ENCODE peak calls at places on chromosomes 16 and 17, in six cellular contexts. One of them, this sample, is unnamed.

GRCh38 chr17:82791532-82791931 is 39.7 kb downstream of the TBCD start:
- DNase-seq in A549: no peak
- DNase-seq in NB4: no peak
- DNase-seq in uterus: peak
- DNase-seq in HCT116: no peak
- DNase-seq in GM12878: no peak
- DNase-seq in this sample: no peak

GRCh38 chr17:62895650-62896301 is 70.3 kb upstream of the TANC2 start:
- DNase-seq in A549: no peak
- DNase-seq in NB4: no peak
- DNase-seq in uterus: no peak
- DNase-seq in HCT116: no peak
- DNase-seq in GM12878: no peak
- DNase-seq in this sample: no peak

GRCh38 chr17:13398853-13399252 is 202.9 kb downstream of the HS3ST3A1 start:
- DNase-seq in A549: no peak
- DNase-seq in NB4: no peak
- DNase-seq in uterus: no peak
- DNase-seq in HCT116: no peak
- DNase-seq in GM12878: no peak
- DNase-seq in this sample: no peak

GRCh38 chr16:54253118-54253517 is 33.5 kb downstream of the IRX3 start:
- DNase-seq in A549: no peak
- DNase-seq in NB4: peak
- DNase-seq in uterus: no peak
- DNase-seq in HCT116: no peak
- DNase-seq in GM12878: no peak
- DNase-seq in this sample: no peak

GRCh38 chr17:66964930-66965800 is 658 bp downstream of the CACNG4 start:
- DNase-seq in A549: peak
- DNase-seq in NB4: no peak
- DNase-seq in uterus: no peak
- DNase-seq in HCT116: no peak
- DNase-seq in GM12878: no peak
- DNase-seq in this sample: no peak

GRCh38 chr17:27066315-27066714 is 227.6 kb upstream of the WSB1 start:
- DNase-seq in A549: no peak
- DNase-seq in NB4: no peak
- DNase-seq in uterus: no peak
- DNase-seq in HCT116: no peak
- DNase-seq in GM12878: no peak
- DNase-seq in this sample: no peak

GRCh38 chr17:49969794-49970389 is 902 bp downstream of the DLX4 start:
- DNase-seq in A549: no peak
- DNase-seq in NB4: no peak
- DNase-seq in uterus: no peak
- DNase-seq in HCT116: no peak
- DNase-seq in GM12878: no peak
- DNase-seq in this sample: no peak

GRCh38 chr17:1228752-1229353 is 41.4 kb upstream of the BHLHA9 start:
- DNase-seq in A549: no peak
- DNase-seq in NB4: peak
- DNase-seq in uterus: no peak
- DNase-seq in HCT116: no peak
- DNase-seq in GM12878: no peak
- DNase-seq in this sample: no peak

GRCh38 chr17:47882247-47882646 is 13.8 kb upstream of the SP2 start:
- DNase-seq in A549: no peak
- DNase-seq in NB4: no peak
- DNase-seq in uterus: peak
- DNase-seq in HCT116: no peak
- DNase-seq in GM12878: no peak
- DNase-seq in this sample: no peak

GRCh38 chr16:84356591-84357116 is 11.7 kb upstream of the ATP2C2 start:
- DNase-seq in A549: no peak
- DNase-seq in NB4: no peak
- DNase-seq in uterus: no peak
- DNase-seq in HCT116: no peak
- DNase-seq in GM12878: no peak
- DNase-seq in this sample: no peak

GRCh38 chr16:85587763-85588474 is 25.2 kb upstream of the GSE1 start:
- DNase-seq in A549: no peak
- DNase-seq in NB4: no peak
- DNase-seq in uterus: no peak
- DNase-seq in HCT116: no peak
- DNase-seq in GM12878: no peak
- DNase-seq in this sample: no peak

GRCh38 chr17:37516131-37516561 is 26.5 kb downstream of the DUSP14 start:
- DNase-seq in A549: no peak
- DNase-seq in NB4: no peak
- DNase-seq in uterus: no peak
- DNase-seq in HCT116: no peak
- DNase-seq in GM12878: no peak
- DNase-seq in this sample: no peak

GRCh38 chr16:11082108-11082859 is 137.9 kb downstream of the CLEC16A start:
- DNase-seq in A549: no peak
- DNase-seq in NB4: peak
- DNase-seq in uterus: no peak
- DNase-seq in HCT116: no peak
- DNase-seq in GM12878: no peak
- DNase-seq in this sample: no peak

GRCh38 chr16:64426131-64426666 is 695.7 kb downstream of the CDH11 start:
- DNase-seq in A549: no peak
- DNase-seq in NB4: no peak
- DNase-seq in uterus: no peak
- DNase-seq in HCT116: no peak
- DNase-seq in GM12878: no peak
- DNase-seq in this sample: no peak

GRCh38 chr17:37458805-37459204 is 30.9 kb upstream of the DUSP14 start:
- DNase-seq in A549: no peak
- DNase-seq in NB4: no peak
- DNase-seq in uterus: no peak
- DNase-seq in HCT116: no peak
- DNase-seq in GM12878: no peak
- DNase-seq in this sample: no peak

GRCh38 chr16:53600076-53600475 is 97.1 kb upstream of the AKTIP start:
- DNase-seq in A549: no peak
- DNase-seq in NB4: no peak
- DNase-seq in uterus: no peak
- DNase-seq in HCT116: no peak
- DNase-seq in GM12878: no peak
- DNase-seq in this sample: no peak

GRCh38 chr16:1378804-1379053 is 27.0 kb downstream of the GNPTG start:
- DNase-seq in A549: no peak
- DNase-seq in NB4: no peak
- DNase-seq in uterus: no peak
- DNase-seq in HCT116: no peak
- DNase-seq in GM12878: no peak
- DNase-seq in this sample: no peak

GRCh38 chr17:71461504-71462197 is 659.2 kb upstream of the SOX9 start:
- DNase-seq in A549: no peak
- DNase-seq in NB4: no peak
- DNase-seq in uterus: no peak
- DNase-seq in HCT116: no peak
- DNase-seq in GM12878: no peak
- DNase-seq in this sample: no peak

GRCh38 chr16:78045865-78046581 is 23.7 kb downstream of the CLEC3A start:
- DNase-seq in A549: peak
- DNase-seq in NB4: peak
- DNase-seq in uterus: peak
- DNase-seq in HCT116: no peak
- DNase-seq in GM12878: no peak
- DNase-seq in this sample: peak

GRCh38 chr17:42679001-42679491 is 2.3 kb upstream of the PLEKHH3 start:
- DNase-seq in A549: peak
- DNase-seq in NB4: peak
- DNase-seq in uterus: peak
- DNase-seq in HCT116: no peak
- DNase-seq in GM12878: no peak
- DNase-seq in this sample: peak

GRCh38 chr17:79837888-79838540 is 1.2 kb downstream of the CBX4 start:
- DNase-seq in A549: no peak
- DNase-seq in NB4: no peak
- DNase-seq in uterus: no peak
- DNase-seq in HCT116: no peak
- DNase-seq in GM12878: no peak
- DNase-seq in this sample: peak

GRCh38 chr17:58306131-58306951 is 22.3 kb downstream of the TSPOAP1 start:
- DNase-seq in A549: no peak
- DNase-seq in NB4: no peak
- DNase-seq in uterus: no peak
- DNase-seq in HCT116: no peak
- DNase-seq in GM12878: no peak
- DNase-seq in this sample: no peak

GRCh38 chr17:81553616-81554181 is 1.5 kb upstream of the FAAP100 start:
- DNase-seq in A549: peak
- DNase-seq in NB4: peak
- DNase-seq in uterus: peak
- DNase-seq in HCT116: peak
- DNase-seq in GM12878: peak
- DNase-seq in this sample: no peak

GRCh38 chr16:28910046-28911031 is 14.7 kb downstream of the RABEP2 start:
- DNase-seq in A549: no peak
- DNase-seq in NB4: no peak
- DNase-seq in uterus: no peak
- DNase-seq in HCT116: peak
- DNase-seq in GM12878: no peak
- DNase-seq in this sample: no peak

GRCh38 chr17:73192219-73192893 is 499 bp upstream of the COG1 start:
- DNase-seq in A549: peak
- DNase-seq in NB4: peak
- DNase-seq in uterus: peak
- DNase-seq in HCT116: peak
- DNase-seq in GM12878: no peak
- DNase-seq in this sample: peak

GRCh38 chr17:1651559-1651844 is 1.8 kb upstream of the RILP start:
- DNase-seq in A549: no peak
- DNase-seq in NB4: no peak
- DNase-seq in uterus: no peak
- DNase-seq in HCT116: no peak
- DNase-seq in GM12878: no peak
- DNase-seq in this sample: no peak

GRCh38 chr17:21008992-21009671 is 33.7 kb downstream of the USP22 start:
- DNase-seq in A549: no peak
- DNase-seq in NB4: no peak
- DNase-seq in uterus: no peak
- DNase-seq in HCT116: no peak
- DNase-seq in GM12878: no peak
- DNase-seq in this sample: no peak

GRCh38 chr17:31825961-31826691 is 32.9 kb downstream of the COPRS start:
- DNase-seq in A549: no peak
- DNase-seq in NB4: no peak
- DNase-seq in uterus: no peak
- DNase-seq in HCT116: no peak
- DNase-seq in GM12878: no peak
- DNase-seq in this sample: no peak

GRCh38 chr17:31581491-31581890 is 190.0 kb downstream of the RAB11FIP4 start:
- DNase-seq in A549: no peak
- DNase-seq in NB4: peak
- DNase-seq in uterus: no peak
- DNase-seq in HCT116: no peak
- DNase-seq in GM12878: no peak
- DNase-seq in this sample: peak

GRCh38 chr16:59973966-59974365 is 1239.8 kb upstream of the GOT2 start:
- DNase-seq in A549: no peak
- DNase-seq in NB4: no peak
- DNase-seq in uterus: no peak
- DNase-seq in HCT116: no peak
- DNase-seq in GM12878: no peak
- DNase-seq in this sample: no peak

GRCh38 chr17:7130626-7131467 is 16.2 kb upstream of the ASGR2 start:
- DNase-seq in A549: no peak
- DNase-seq in NB4: no peak
- DNase-seq in uterus: no peak
- DNase-seq in HCT116: no peak
- DNase-seq in GM12878: no peak
- DNase-seq in this sample: no peak

GRCh38 chr17:7132511-7133094 is 18.0 kb upstream of the ASGR2 start:
- DNase-seq in A549: no peak
- DNase-seq in NB4: peak
- DNase-seq in uterus: no peak
- DNase-seq in HCT116: no peak
- DNase-seq in GM12878: peak
- DNase-seq in this sample: no peak

GRCh38 chr17:7133424-7133823 is 18.8 kb upstream of the ASGR2 start:
- DNase-seq in A549: no peak
- DNase-seq in NB4: peak
- DNase-seq in uterus: no peak
- DNase-seq in HCT116: no peak
- DNase-seq in GM12878: peak
- DNase-seq in this sample: peak

GRCh38 chr17:7136266-7136877 is 21.8 kb upstream of the ASGR2 start:
- DNase-seq in A549: peak
- DNase-seq in NB4: peak
- DNase-seq in uterus: peak
- DNase-seq in HCT116: peak
- DNase-seq in GM12878: peak
- DNase-seq in this sample: peak

GRCh38 chr17:7133916-7134315 is 19.3 kb upstream of the ASGR2 start:
- DNase-seq in A549: no peak
- DNase-seq in NB4: no peak
- DNase-seq in uterus: no peak
- DNase-seq in HCT116: no peak
- DNase-seq in GM12878: no peak
- DNase-seq in this sample: no peak
- H3K4me3 ChIP-seq in A549: no peak
- H3K4me3 ChIP-seq in NB4: no peak
- H3K4me3 ChIP-seq in uterus: no peak
- H3K4me3 ChIP-seq in HCT116: no peak
- H3K4me3 ChIP-seq in GM12878: peak
- H3K4me3 ChIP-seq in this sample: no peak

GRCh38 chr17:41666336-41666680 is 22.4 kb upstream of the EIF1 start:
- DNase-seq in A549: peak
- DNase-seq in NB4: peak
- DNase-seq in uterus: peak
- DNase-seq in HCT116: no peak
- DNase-seq in GM12878: peak
- DNase-seq in this sample: peak
- TF ChIP-seq POLR2A in A549: no peak
- TF ChIP-seq POLR2A in NB4: no peak
- TF ChIP-seq POLR2A in uterus: no peak
- TF ChIP-seq POLR2A in HCT116: no peak
- TF ChIP-seq POLR2A in GM12878: no peak
- TF ChIP-seq POLR2A in this sample: no peak

GRCh38 chr16:69937465-69937951 is 13.6 kb upstream of the CLEC18A start:
- DNase-seq in A549: peak
- DNase-seq in NB4: no peak
- DNase-seq in uterus: no peak
- DNase-seq in HCT116: no peak
- DNase-seq in GM12878: no peak
- DNase-seq in this sample: no peak
- TF ChIP-seq CTCF in A549: peak
- TF ChIP-seq CTCF in NB4: no peak
- TF ChIP-seq CTCF in uterus: no peak
- TF ChIP-seq CTCF in HCT116: no peak
- TF ChIP-seq CTCF in GM12878: peak
- TF ChIP-seq CTCF in this sample: no peak

DNA sequence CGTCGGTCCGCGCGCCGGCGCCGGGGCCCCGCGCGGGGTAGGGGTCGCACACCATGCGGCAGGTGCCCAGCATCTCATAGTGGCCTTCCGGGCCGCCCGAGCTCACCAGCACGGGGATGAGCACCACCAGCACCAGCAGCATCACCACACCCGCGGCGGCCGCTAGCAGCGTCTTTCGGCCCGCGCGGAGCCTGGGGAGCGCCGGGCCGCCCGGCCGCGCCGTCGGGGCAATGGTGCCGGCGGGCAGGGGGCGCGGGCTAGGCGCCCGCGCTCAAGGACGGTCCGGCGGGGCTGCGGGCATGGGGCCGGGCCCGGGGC is 237 bp downstream of the C1QL1 start:
- DNase-seq in A549: no peak
- DNase-seq in NB4: no peak
- DNase-seq in uterus: no peak
- DNase-seq in HCT116: no peak
- DNase-seq in GM12878: no peak
- DNase-seq in this sample: no peak
- H3K4me3 ChIP-seq in A549: peak
- H3K4me3 ChIP-seq in NB4: no peak
- H3K4me3 ChIP-seq in uterus: no peak
- H3K4me3 ChIP-seq in HCT116: no peak
- H3K4me3 ChIP-seq in GM12878: no peak
- H3K4me3 ChIP-seq in this sample: no peak

This sample was measured in thyroid gland.